ENCODE peak calls at places on chromosomes 11 and 22, in nine cellular contexts. D is SJSA1, E is heart right ventricle, X is kidney, U is mammary epithelial cell, B is mucosa of descending colon, K is esophagus squamous epithelium, A is body of pancreas, I is fibroblast of lung. J is an unnamed sample.

GRCh38 chr11:1826552-1827094 is 8.2 kb upstream of the SYT8 start:
- DNase-seq in D (peak; percentile 93), E (no peak), X (peak; percentile 82), U (peak; percentile 74), B (no peak), K (no peak), A (peak; percentile 62), I (peak; percentile 75), J (peak; percentile 56)

GRCh38 chr11:33622231-33622630 is 78.4 kb downstream of the C11orf91 start:
- DNase-seq in D (no peak), E (no peak), X (no peak), U (peak; percentile 42), B (no peak), K (no peak), A (no peak), I (peak; percentile 78), J (no peak)

GRCh38 chr11:134663506-134664313 is 251.7 kb upstream of the B3GAT1 start:
- DNase-seq in D (no peak), E (peak; percentile 2), X (no peak), U (no peak), B (no peak), K (no peak), A (no peak), I (no peak), J (no peak)

GRCh38 chr22:31248138-31248745 is 36.1 kb downstream of the LIMK2 start:
- DNase-seq in D (peak; percentile 84), E (peak; percentile 81), X (peak; percentile 91), U (peak; percentile 92), B (peak; percentile 64), K (no peak), A (peak; percentile 84), I (peak; percentile 87), J (peak; percentile 93)

GRCh38 chr11:85685820-85686459 is at the start of gene CCDC89:
- DNase-seq in D (no peak), E (peak; percentile 87), X (peak; percentile 88), U (no peak), B (peak; percentile 66), K (peak; percentile 10), A (peak; percentile 38), I (peak; percentile 99), J (peak; percentile 61)

GRCh38 chr11:10208045-10208674 is 85.9 kb downstream of the SBF2 start:
- DNase-seq in D (peak; percentile 50), E (no peak), X (no peak), U (peak; percentile 44), B (no peak), K (no peak), A (no peak), I (peak; percentile 74), J (peak; percentile 64)

GRCh38 chr11:74611369-74611861 is 19.0 kb downstream of the POLD3 start:
- DNase-seq in D (no peak), E (no peak), X (no peak), U (peak; percentile 22), B (no peak), K (no peak), A (no peak), I (peak; percentile 79), J (peak; percentile 64)

GRCh38 chr11:101583180-101584128 is at the start of gene TRPC6:
- DNase-seq in D (no peak), E (no peak), X (peak; percentile 71), U (peak; percentile 7), B (peak; percentile 45), K (no peak), A (peak; percentile 24), I (peak; percentile 42), J (peak; percentile 60)

GRCh38 chr11:78420796-78421209 is 3.2 kb upstream of the GAB2 start:
- DNase-seq in D (no peak), E (peak; percentile 62), X (peak; percentile 82), U (peak; percentile 20), B (peak; percentile 71), K (no peak), A (peak; percentile 38), I (peak; percentile 51), J (peak; percentile 56)

GRCh38 chr22:36197065-36197440 is 4.6 kb downstream of the APOL4 start:
- DNase-seq in D (no peak), E (peak; percentile 74), X (no peak), U (no peak), B (peak; percentile 67), K (no peak), A (no peak), I (peak; percentile 80), J (no peak)

GRCh38 chr11:32478277-32478731 is 43.0 kb upstream of the WT1 start:
- DNase-seq in D (no peak), E (no peak), X (no peak), U (no peak), B (no peak), K (no peak), A (no peak), I (peak; percentile 30), J (no peak)

GRCh38 chr11:112280268-112281126 is 19.8 kb upstream of the PLET1 start:
- DNase-seq in D (peak; percentile 53), E (peak; percentile 70), X (no peak), U (peak; percentile 68), B (no peak), K (no peak), A (peak; percentile 73), I (peak; percentile 87), J (peak; percentile 79)

GRCh38 chr11:1260023-1260501 is 37.2 kb downstream of the MUC5B start:
- DNase-seq in D (no peak), E (no peak), X (peak; percentile 74), U (no peak), B (peak; percentile 82), K (no peak), A (no peak), I (peak; percentile 37), J (peak; percentile 1)

GRCh38 chr22:33806191-33806590 is 114.1 kb downstream of the LARGE1 start:
- DNase-seq in D (no peak), E (no peak), X (no peak), U (no peak), B (no peak), K (no peak), A (no peak), I (peak; percentile 23), J (no peak)

GRCh38 chr11:81432333-81432732 is 1301.3 kb downstream of the FAM181B start:
- DNase-seq in D (no peak), E (no peak), X (no peak), U (peak; percentile 17), B (no peak), K (no peak), A (no peak), I (no peak), J (peak; percentile 65)

GRCh38 chr22:17634696-17635095 is 3.9 kb upstream of the BCL2L13 start:
- DNase-seq in D (no peak), E (no peak), X (no peak), U (no peak), B (no peak), K (no peak), A (no peak), I (no peak), J (no peak)
- H3K36me3 ChIP-seq in D (peaks cover 5% of the 10 kb centered on the region), E (no peaks in the 10 kb centered on the region), X (no peaks in the 10 kb centered on the region), U (no peaks in the 10 kb centered on the region), B (no peaks in the 10 kb centered on the region), K (no peaks in the 10 kb centered on the region), A (no peaks in the 10 kb centered on the region), I (no peaks in the 10 kb centered on the region), J (no peaks in the 10 kb centered on the region)

GRCh38 chr22:46351767-46352166 is 16.3 kb downstream of the TRMU start:
- DNase-seq in D (no peak), E (no peak), X (peak; percentile 51), U (no peak), B (no peak), K (no peak), A (no peak), I (no peak), J (no peak)
- H3K36me3 ChIP-seq in D (peaks cover 96% of the 10 kb centered on the region), E (peaks cover 99% of the 10 kb centered on the region), X (peaks cover 59% of the 10 kb centered on the region), U (peaks cover 24% of the 10 kb centered on the region), B (peaks cover 12% of the 10 kb centered on the region), K (peaks cover 27% of the 10 kb centered on the region), A (peaks cover 15% of the 10 kb centered on the region), I (peaks cover 40% of the 10 kb centered on the region), J (peaks cover 53% of the 10 kb centered on the region)

GRCh38 chr22:29821790-29822130 is 16.3 kb downstream of the ASCC2 start:
- DNase-seq in D (no peak), E (no peak), X (no peak), U (no peak), B (no peak), K (no peak), A (no peak), I (no peak), J (no peak)
- H3K36me3 ChIP-seq in D (peaks cover 95% of the 10 kb centered on the region), E (peaks cover 96% of the 10 kb centered on the region), X (peaks cover 20% of the 10 kb centered on the region), U (peaks cover 12% of the 10 kb centered on the region), B (peaks cover 2% of the 10 kb centered on the region), K (no peaks in the 10 kb centered on the region), A (peaks cover 6% of the 10 kb centered on the region), I (peaks cover 13% of the 10 kb centered on the region), J (peaks cover 11% of the 10 kb centered on the region)

GRCh38 chr22:41674941-41675340 is 13.7 kb downstream of the SNU13 start:
- DNase-seq in D (no peak), E (no peak), X (no peak), U (no peak), B (no peak), K (no peak), A (no peak), I (no peak), J (no peak)
- H3K36me3 ChIP-seq in D (peaks cover 68% of the 10 kb centered on the region), E (peaks cover 78% of the 10 kb centered on the region), X (peaks cover 27% of the 10 kb centered on the region), U (peaks cover 21% of the 10 kb centered on the region), B (no peaks in the 10 kb centered on the region), K (peaks cover 11% of the 10 kb centered on the region), A (peaks cover 15% of the 10 kb centered on the region), I (peaks cover 9% of the 10 kb centered on the region), J (peaks cover 17% of the 10 kb centered on the region)

GRCh38 chr11:114447444-114447843 is 8.2 kb downstream of the REXO2 start:
- DNase-seq in D (peak; percentile 12), E (no peak), X (no peak), U (no peak), B (no peak), K (no peak), A (no peak), I (no peak), J (no peak)

GRCh38 chr11:114441921-114442320 is 2.7 kb downstream of the REXO2 start:
- DNase-seq in D (no peak), E (no peak), X (no peak), U (no peak), B (no peak), K (no peak), A (no peak), I (no peak), J (no peak)

GRCh38 chr11:114442559-114442958 is 3.3 kb downstream of the REXO2 start:
- DNase-seq in D (no peak), E (no peak), X (no peak), U (no peak), B (no peak), K (no peak), A (no peak), I (no peak), J (no peak)

GRCh38 chr11:114448749-114449484 is 9.7 kb downstream of the REXO2 start:
- DNase-seq in D (peak; percentile 9), E (no peak), X (no peak), U (no peak), B (no peak), K (no peak), A (no peak), I (peak; percentile 33), J (peak; percentile 42)

GRCh38 chr11:114447892-114448291 is 8.6 kb downstream of the REXO2 start:
- DNase-seq in D (peak; percentile 40), E (no peak), X (no peak), U (no peak), B (no peak), K (no peak), A (no peak), I (peak; percentile 89), J (no peak)
- H3K36me3 ChIP-seq in D (peaks cover 40% of the 10 kb centered on the region), E (peaks cover 82% of the 10 kb centered on the region), X (peaks cover 15% of the 10 kb centered on the region), U (peaks cover 36% of the 10 kb centered on the region), B (no peaks in the 10 kb centered on the region), K (no peaks in the 10 kb centered on the region), A (peaks cover 8% of the 10 kb centered on the region), I (peaks cover 9% of the 10 kb centered on the region), J (peaks cover 5% of the 10 kb centered on the region)